ENCODE peak calls at places on chromosomes 5 and 9, in five cellular contexts. One of them, this sample, is unnamed.

GRCh38 chr9:1051286-1052118 is 1.3 kb downstream of the DMRT2 start:
- DNase-seq in mesendoderm: peak
- DNase-seq in neuronal stem cell: no peak
- DNase-seq in IMR-90: no peak
- DNase-seq in H9: peak
- DNase-seq in this sample: no peak

GRCh38 chr5:6739603-6740002 is 26.4 kb downstream of the TENT4A start:
- DNase-seq in mesendoderm: no peak
- DNase-seq in H9: no peak
- DNase-seq in IMR-90: no peak
- DNase-seq in neuronal stem cell: no peak
- DNase-seq in this sample: no peak

GRCh38 chr5:73640861-73641320 is 14.9 kb downstream of the ARHGEF28 start:
- DNase-seq in neuronal stem cell: no peak
- DNase-seq in H9: no peak
- DNase-seq in IMR-90: peak
- DNase-seq in mesendoderm: no peak
- DNase-seq in this sample: no peak

GRCh38 chr9:87120610-87121009 is 173.3 kb upstream of the GAS1 start:
- DNase-seq in neuronal stem cell: no peak
- DNase-seq in mesendoderm: no peak
- DNase-seq in IMR-90: no peak
- DNase-seq in H9: no peak
- DNase-seq in this sample: no peak

GRCh38 chr5:113507601-113508000 is 5.9 kb upstream of the YTHDC2 start:
- DNase-seq in mesendoderm: no peak
- DNase-seq in IMR-90: no peak
- DNase-seq in H9: no peak
- DNase-seq in neuronal stem cell: no peak
- DNase-seq in this sample: no peak

GRCh38 chr5:179699640-179700298 is 1.0 kb downstream of the CANX start:
- DNase-seq in neuronal stem cell: no peak
- DNase-seq in IMR-90: peak
- DNase-seq in H9: no peak
- DNase-seq in mesendoderm: peak
- DNase-seq in this sample: peak

GRCh38 chr9:97510797-97511761 is 9.6 kb downstream of the TMOD1 start:
- DNase-seq in IMR-90: peak
- DNase-seq in mesendoderm: no peak
- DNase-seq in H9: peak
- DNase-seq in neuronal stem cell: no peak
- DNase-seq in this sample: no peak

GRCh38 chr5:157241483-157241882 is 24.4 kb upstream of the CYFIP2 start:
- DNase-seq in neuronal stem cell: no peak
- DNase-seq in IMR-90: peak
- DNase-seq in H9: no peak
- DNase-seq in mesendoderm: no peak
- DNase-seq in this sample: no peak

DNA sequence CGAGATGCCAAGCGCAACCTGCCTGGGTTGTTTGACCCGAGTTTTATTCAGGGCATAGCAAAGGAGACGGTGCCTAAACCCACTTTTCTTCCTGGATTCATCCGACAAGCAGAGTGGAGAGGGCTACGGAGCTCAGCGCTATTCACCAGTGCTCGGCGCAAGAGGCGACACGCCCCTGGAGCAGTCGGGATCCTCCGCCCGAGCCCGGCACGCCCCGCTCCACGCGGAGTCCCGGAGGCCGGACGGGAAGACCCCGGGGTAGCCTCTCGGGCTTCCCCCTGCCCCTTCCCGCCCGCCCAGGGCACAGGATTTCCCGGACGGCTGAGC is 460 bp downstream of the SERINC5 start:
- DNase-seq in mesendoderm: peak
- DNase-seq in neuronal stem cell: peak
- DNase-seq in H9: no peak
- DNase-seq in IMR-90: peak
- DNase-seq in this sample: peak
- H2BK120ac ChIP-seq in mesendoderm: no peak
- H2BK120ac ChIP-seq in neuronal stem cell: peak
- H2BK120ac ChIP-seq in H9: no peak
- H2BK120ac ChIP-seq in IMR-90: peak
- H2BK120ac ChIP-seq in this sample: peak

GRCh38 chr9:129888085-129888808 is 53.0 kb downstream of the USP20 start:
- DNase-seq in H9: no peak
- DNase-seq in mesendoderm: no peak
- DNase-seq in neuronal stem cell: no peak
- DNase-seq in IMR-90: no peak
- DNase-seq in this sample: peak
- H2BK120ac ChIP-seq in H9: no peak
- H2BK120ac ChIP-seq in mesendoderm: no peak
- H2BK120ac ChIP-seq in neuronal stem cell: no peak
- H2BK120ac ChIP-seq in IMR-90: no peak
- H2BK120ac ChIP-seq in this sample: no peak

GRCh38 chr9:120579139-120579749 is 723 bp downstream of the CDK5RAP2 start:
- DNase-seq in neuronal stem cell: no peak
- DNase-seq in IMR-90: no peak
- DNase-seq in H9: no peak
- DNase-seq in mesendoderm: peak
- DNase-seq in this sample: no peak
- H2BK120ac ChIP-seq in neuronal stem cell: no peak
- H2BK120ac ChIP-seq in IMR-90: no peak
- H2BK120ac ChIP-seq in H9: no peak
- H2BK120ac ChIP-seq in mesendoderm: peak
- H2BK120ac ChIP-seq in this sample: peak

DNA sequence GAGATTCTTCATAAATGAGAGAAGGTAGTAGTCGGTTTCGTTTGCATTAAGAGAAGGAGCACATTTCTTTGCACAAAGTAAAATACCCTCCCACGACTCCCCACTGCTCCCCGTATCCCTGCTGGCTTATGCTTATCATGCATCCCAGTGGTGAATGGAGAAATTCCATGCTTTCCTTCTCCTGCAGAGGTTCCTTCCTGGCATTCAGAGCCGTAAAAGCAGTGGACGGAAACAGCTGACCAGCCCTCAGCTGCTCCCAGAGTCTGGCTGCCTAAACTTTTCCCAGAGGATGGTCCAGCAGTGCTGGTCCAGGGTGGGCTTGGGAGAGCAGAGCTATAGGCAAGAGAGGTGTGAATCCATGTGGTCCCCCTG is 93.1 kb downstream of the C9orf152 start:
- DNase-seq in H9: no peak
- DNase-seq in neuronal stem cell: no peak
- DNase-seq in IMR-90: peak
- DNase-seq in mesendoderm: peak
- DNase-seq in this sample: no peak
- H2BK120ac ChIP-seq in H9: no peak
- H2BK120ac ChIP-seq in neuronal stem cell: no peak
- H2BK120ac ChIP-seq in IMR-90: peak
- H2BK120ac ChIP-seq in mesendoderm: no peak
- H2BK120ac ChIP-seq in this sample: peak

GRCh38 chr9:91159664-91160121 is 202.0 kb downstream of the AUH start:
- DNase-seq in neuronal stem cell: no peak
- DNase-seq in H9: peak
- DNase-seq in IMR-90: no peak
- DNase-seq in mesendoderm: peak
- DNase-seq in this sample: peak
- H2BK120ac ChIP-seq in neuronal stem cell: no peak
- H2BK120ac ChIP-seq in H9: no peak
- H2BK120ac ChIP-seq in IMR-90: peak
- H2BK120ac ChIP-seq in mesendoderm: no peak
- H2BK120ac ChIP-seq in this sample: no peak

GRCh38 chr9:114369567-114370240 is 18.1 kb downstream of the AKNA start:
- DNase-seq in mesendoderm: no peak
- DNase-seq in IMR-90: no peak
- DNase-seq in H9: no peak
- DNase-seq in neuronal stem cell: no peak
- DNase-seq in this sample: no peak
- H2BK120ac ChIP-seq in mesendoderm: no peak
- H2BK120ac ChIP-seq in IMR-90: no peak
- H2BK120ac ChIP-seq in H9: no peak
- H2BK120ac ChIP-seq in neuronal stem cell: no peak
- H2BK120ac ChIP-seq in this sample: no peak

GRCh38 chr5:172769598-172770373 is 1.2 kb downstream of the DUSP1 start:
- DNase-seq in mesendoderm: peak
- DNase-seq in IMR-90: peak
- DNase-seq in H9: no peak
- DNase-seq in neuronal stem cell: no peak
- DNase-seq in this sample: peak

GRCh38 chr5:172770374-172770674 is 671 bp downstream of the DUSP1 start:
- DNase-seq in neuronal stem cell: no peak
- DNase-seq in IMR-90: no peak
- DNase-seq in mesendoderm: no peak
- DNase-seq in H9: no peak
- DNase-seq in this sample: no peak

GRCh38 chr5:172770675-172771438 is at the start of gene DUSP1:
- DNase-seq in neuronal stem cell: peak
- DNase-seq in IMR-90: peak
- DNase-seq in mesendoderm: peak
- DNase-seq in H9: peak
- DNase-seq in this sample: peak

GRCh38 chr5:172772112-172772906 is 1.3 kb upstream of the DUSP1 start:
- DNase-seq in IMR-90: peak
- DNase-seq in mesendoderm: peak
- DNase-seq in neuronal stem cell: peak
- DNase-seq in H9: peak
- DNase-seq in this sample: peak

DNA sequence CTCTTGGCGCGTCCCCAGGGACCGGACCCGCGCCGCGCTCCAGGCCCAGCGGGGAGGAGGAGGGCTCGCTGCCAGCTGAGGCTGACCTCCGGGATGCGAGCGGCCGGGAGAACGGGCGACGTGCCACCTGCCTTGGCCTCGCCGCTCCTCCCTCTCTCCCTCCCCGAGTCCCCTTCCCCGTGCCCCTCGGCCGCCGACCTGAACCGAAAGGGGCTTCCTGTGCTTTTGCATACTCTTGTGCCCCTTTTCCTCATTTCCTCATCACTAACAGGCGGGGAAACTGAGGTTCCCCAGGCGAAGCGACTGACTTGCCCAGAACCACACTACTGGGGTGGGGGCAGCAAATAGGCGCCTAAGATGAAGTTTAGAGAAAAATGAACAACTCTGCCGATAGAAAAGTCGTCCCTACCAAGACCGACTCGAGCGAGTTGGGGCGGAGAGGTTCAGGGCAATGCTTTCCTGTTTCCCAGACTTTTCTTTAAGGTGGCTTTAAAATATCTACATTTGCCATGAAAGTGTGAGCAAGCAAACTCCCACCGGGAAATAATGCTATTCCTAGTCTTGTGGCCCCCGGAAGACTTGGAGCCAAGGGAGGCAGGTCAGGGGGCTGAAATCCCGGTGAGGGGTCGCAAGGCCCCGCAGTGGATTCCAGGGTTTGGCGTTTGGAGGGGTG is 580 bp upstream of the DUSP1 start:
- DNase-seq in IMR-90: no peak
- DNase-seq in neuronal stem cell: no peak
- DNase-seq in mesendoderm: peak
- DNase-seq in H9: no peak
- DNase-seq in this sample: no peak
- H2BK120ac ChIP-seq in IMR-90: peak
- H2BK120ac ChIP-seq in neuronal stem cell: no peak
- H2BK120ac ChIP-seq in mesendoderm: peak
- H2BK120ac ChIP-seq in H9: no peak
- H2BK120ac ChIP-seq in this sample: peak

This sample was measured in trophoblast cell.